ENCODE peak calls at places on chromosomes 13 and 19, in four cellular contexts. E, R, J and Y are unnamed samples.
A peak's percentile ranks its signal among the peaks of the same experiment; 100 is the strongest.

GRCh38 chr13:35354305-35354704 is 122.2 kb downstream of the MAB21L1 start:
- DNase-seq in E (no peak), R (no peak), J (no peak), Y (no peak)

GRCh38 chr19:7869910-7870511 is 4.2 kb downstream of the PRR36 start:
- DNase-seq in E (peak; percentile 83), R (peak; percentile 28), J (peak; percentile 85), Y (peak; percentile 19)

GRCh38 chr19:3443840-3444694 is 36.3 kb downstream of the SMIM24 start:
- DNase-seq in E (no peak), R (peak; percentile 72), J (peak; percentile 82), Y (peak; percentile 61)

GRCh38 chr13:99657848-99658265 is 156.6 kb downstream of the TM9SF2 start:
- DNase-seq in E (peak; percentile 34), R (peak; percentile 43), J (peak; percentile 74), Y (peak; percentile 27)

GRCh38 chr19:28341810-28342350 is 871.1 kb downstream of the UQCRFS1 start:
- DNase-seq in E (no peak), R (no peak), J (no peak), Y (no peak)

GRCh38 chr13:80235559-80236296 is 105.2 kb downstream of the SPRY2 start:
- DNase-seq in E (no peak), R (peak; percentile 63), J (no peak), Y (peak; percentile 65)

GRCh38 chr13:50594276-50594970 is 249.1 kb downstream of the DLEU7 start:
- DNase-seq in E (no peak), R (peak; percentile 16), J (no peak), Y (no peak)

GRCh38 chr13:51620165-51620983 is 36.1 kb downstream of the WDFY2 start:
- DNase-seq in E (no peak), R (peak; percentile 22), J (no peak), Y (no peak)

DNA sequence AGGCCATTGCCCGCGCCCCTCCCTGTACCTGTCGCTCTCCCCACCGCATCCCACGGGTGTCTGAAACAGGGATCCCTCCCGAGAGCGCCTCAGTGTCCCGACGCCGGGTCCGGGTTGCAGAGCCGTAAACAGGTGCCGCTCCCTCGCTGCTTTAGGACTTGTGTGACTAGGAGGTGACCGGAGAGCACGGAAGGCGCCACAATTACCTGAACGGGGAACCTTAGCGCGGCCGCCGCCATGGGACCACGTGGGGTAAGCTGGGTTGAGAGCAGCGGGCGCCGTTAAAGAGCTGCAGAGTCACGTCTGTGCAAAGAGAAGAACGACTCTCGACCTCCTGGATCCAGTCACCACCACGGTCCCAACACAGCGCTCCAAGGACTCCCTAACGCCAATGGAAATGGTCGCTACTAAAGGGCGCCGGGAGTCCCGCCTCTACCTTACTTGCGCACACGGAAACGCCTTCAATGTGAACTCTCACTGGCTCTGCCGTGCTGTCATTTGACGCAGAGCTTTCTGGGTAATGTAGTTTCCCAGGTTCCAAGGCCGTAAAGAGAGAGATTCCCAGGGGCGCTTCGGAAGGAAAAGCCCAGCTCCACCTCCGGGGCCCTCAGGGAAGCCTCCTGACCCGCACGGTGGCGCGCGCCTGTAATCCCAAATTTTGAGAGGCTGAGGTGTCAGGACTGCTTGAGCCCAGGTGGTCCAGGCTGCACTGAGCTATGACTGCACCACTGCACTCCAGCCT is at the start of gene ZNF552:
- DNase-seq in E (peak; percentile 82), R (peak; percentile 94), J (peak; percentile 81), Y (peak; percentile 93)
- TF ChIP-seq CTCF in E (no peak), R (no peak), J (no peak), Y (no peak)

DNA sequence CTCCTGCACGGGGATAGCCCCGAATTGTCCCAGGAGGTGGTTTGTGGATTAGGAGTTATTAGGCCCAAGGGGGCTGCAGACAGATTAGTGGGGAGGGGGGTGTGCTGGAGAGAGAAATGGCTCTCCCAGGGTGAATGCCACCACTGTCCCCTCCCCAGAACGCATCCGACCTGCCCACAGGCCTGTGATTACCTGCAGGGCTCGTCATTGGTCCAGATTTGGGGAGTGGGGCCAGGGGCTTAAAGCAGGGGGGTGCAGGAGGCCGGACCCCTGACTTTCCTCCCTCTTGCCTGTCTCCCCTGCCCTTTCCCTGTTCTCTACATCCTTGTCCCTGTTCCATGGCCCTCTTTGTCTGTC is 1.2 kb downstream of the NRTN start:
- DNase-seq in E (no peak), R (no peak), J (no peak), Y (no peak)
- H3K4me3 ChIP-seq in E (no peak overlapping the region), R (no peak overlapping the region), J (peak overlapping the region; percentile 58), Y (no peak overlapping the region)

GRCh38 chr19:49761625-49762311 is 1.3 kb downstream of the TSKS start:
- DNase-seq in E (no peak), R (peak; percentile 82), J (no peak), Y (peak; percentile 71)
- TF ChIP-seq CTCF in E (no peak), R (peak; percentile 49), J (peak; percentile 34), Y (peak; percentile 39)

GRCh38 chr19:39937792-39938191 is 3.4 kb upstream of the FCGBP start:
- DNase-seq in E (no peak), R (no peak), J (no peak), Y (no peak)
- H3K4me3 ChIP-seq in E (no peak overlapping the region), R (no peak overlapping the region), J (no peak overlapping the region), Y (no peak overlapping the region)

GRCh38 chr19:33220735-33221134 is 4.9 kb downstream of the SLC7A10 start:
- DNase-seq in E (no peak), R (no peak), J (no peak), Y (no peak)

GRCh38 chr19:33221641-33222040 is 4.0 kb downstream of the SLC7A10 start:
- DNase-seq in E (no peak), R (peak; percentile 44), J (no peak), Y (no peak)

GRCh38 chr19:33217881-33218280 is 7.8 kb downstream of the SLC7A10 start:
- DNase-seq in E (no peak), R (no peak), J (no peak), Y (no peak)

GRCh38 chr19:33220115-33220514 is 5.5 kb downstream of the SLC7A10 start:
- DNase-seq in E (no peak), R (no peak), J (no peak), Y (no peak)

GRCh38 chr19:33219261-33219812 is 6.3 kb downstream of the SLC7A10 start:
- DNase-seq in E (no peak), R (peak; percentile 24), J (peak; percentile 78), Y (peak; percentile 20)
- TF ChIP-seq CTCF in E (no peak), R (peak; percentile 48), J (peak; percentile 69), Y (no peak)

GRCh38 chr13:33191425-33192221 is 93.9 kb downstream of the STARD13 start:
- DNase-seq in E (no peak), R (no peak), J (no peak), Y (no peak)

GRCh38 chr13:33194820-33195692 is 90.5 kb downstream of the STARD13 start:
- DNase-seq in E (no peak), R (peak; percentile 99), J (no peak), Y (peak; percentile 99)

GRCh38 chr13:33189470-33189869 is 96.1 kb downstream of the STARD13 start:
- DNase-seq in E (no peak), R (no peak), J (no peak), Y (no peak)

GRCh38 chr13:33195693-33196464 is 89.7 kb downstream of the STARD13 start:
- DNase-seq in E (no peak), R (no peak), J (no peak), Y (no peak)

GRCh38 chr13:33193428-33193974 is 92.1 kb downstream of the STARD13 start:
- DNase-seq in E (no peak), R (peak; percentile 76), J (no peak), Y (no peak)
- H3K4me3 ChIP-seq in E (no peak overlapping the region), R (no peak overlapping the region), J (no peak overlapping the region), Y (no peak overlapping the region)

DNA sequence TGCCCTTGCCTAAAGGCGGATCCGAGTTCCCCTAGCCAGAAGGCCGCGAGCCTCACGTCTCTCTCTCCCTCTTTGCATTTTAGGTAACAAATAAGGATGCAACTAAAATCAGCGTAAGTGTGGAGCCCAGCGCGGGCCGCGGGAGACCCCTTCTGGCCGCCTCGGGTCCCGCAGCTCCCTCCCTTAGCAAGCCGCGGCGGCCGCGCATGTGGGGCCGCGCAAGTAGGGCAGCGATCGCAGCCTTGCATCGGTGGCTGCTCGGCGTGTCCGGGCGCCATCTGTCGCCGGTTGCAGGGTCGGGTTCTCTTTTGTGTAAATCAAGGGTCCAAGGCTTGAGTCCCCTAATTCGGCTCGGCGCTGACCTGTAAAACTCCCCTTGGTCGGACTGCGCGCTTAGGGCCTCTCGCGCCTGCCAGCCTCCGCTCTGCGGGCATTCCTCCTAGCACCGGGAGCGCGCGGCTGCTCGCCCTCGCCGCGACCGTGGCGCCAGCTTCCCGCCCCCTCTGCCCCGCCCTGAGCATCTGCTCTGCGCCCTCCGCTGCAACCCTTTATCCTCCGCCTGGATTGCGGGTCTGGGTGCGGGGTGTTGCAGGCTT is 2.7 kb downstream of the VSTM2B start:
- DNase-seq in E (peak; percentile 39), R (peak; percentile 75), J (peak; percentile 91), Y (peak; percentile 77)
- TF ChIP-seq CTCF in E (no peak), R (peak; percentile 73), J (peak; percentile 76), Y (peak; percentile 69)

GRCh38 chr13:21476893-21477472 is 17.9 kb upstream of the ZDHHC20 start:
- DNase-seq in E (peak; percentile 70), R (peak; percentile 90), J (peak; percentile 96), Y (peak; percentile 88)
- H3K4me3 ChIP-seq in E (peak overlapping the region; percentile 24), R (peak overlapping the region; percentile 56), J (peak overlapping the region; percentile 54), Y (peak overlapping the region; percentile 34)

DNA sequence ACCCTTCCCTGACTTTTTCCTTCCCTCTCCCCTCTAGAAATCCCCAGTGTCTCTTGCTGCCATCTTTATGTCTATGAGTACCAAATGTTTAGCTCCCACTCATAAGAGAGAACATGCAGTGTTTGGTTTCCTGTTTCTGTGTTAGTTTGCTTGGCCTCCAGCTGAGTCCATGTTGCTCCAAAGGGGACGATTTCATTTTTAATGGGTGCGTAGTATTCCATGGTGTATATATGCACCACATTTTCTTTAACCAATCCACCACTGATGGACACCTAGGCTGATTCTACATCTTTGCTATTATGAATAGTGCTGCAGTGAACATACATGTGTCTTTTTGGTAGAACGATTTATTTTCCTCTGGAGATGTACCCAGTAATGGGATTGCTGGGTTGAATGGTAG is 123.8 kb downstream of the UGGT2 start:
- DNase-seq in E (no peak), R (no peak), J (no peak), Y (no peak)
- TF ChIP-seq CTCF in E (no peak), R (no peak), J (no peak), Y (no peak)

GRCh38 chr13:112928020-112928931 is 40.7 kb upstream of the MCF2L start:
- DNase-seq in E (no peak), R (peak; percentile 12), J (no peak), Y (no peak)

GRCh38 chr13:112928958-112929777 is 39.8 kb upstream of the MCF2L start:
- DNase-seq in E (no peak), R (peak; percentile 54), J (no peak), Y (peak; percentile 60)

GRCh38 chr13:112930192-112930591 is 38.8 kb upstream of the MCF2L start:
- DNase-seq in E (no peak), R (no peak), J (no peak), Y (no peak)

GRCh38 chr13:112931028-112931934 is 37.7 kb upstream of the MCF2L start:
- DNase-seq in E (no peak), R (peak; percentile 88), J (no peak), Y (peak; percentile 81)

GRCh38 chr13:112929778-112930055 is 39.3 kb upstream of the MCF2L start:
- DNase-seq in E (no peak), R (no peak), J (no peak), Y (no peak)
- H3K4me3 ChIP-seq in E (no peak overlapping the region), R (no peak overlapping the region), J (no peak overlapping the region), Y (no peak overlapping the region)